ENCODE peak calls at places on chromosomes 13 and 19, in seven cellular contexts. One of them, this sample, is unnamed.

GRCh38 chr13:27194895-27195764 is 23.5 kb upstream of the USP12 start:
- DNase-seq in heart right ventricle: no peak
- DNase-seq in WTC11: no peak
- DNase-seq in LNCaP clone FGC: no peak
- DNase-seq in stimulated activated CD4-positive, alpha-beta T cell treated with anti-CD3 and anti-CD28 coated beads, Interleukin-12 subunit alpha, Interleukin-12 subunit beta, amount 100 ng/mL, for 24 hours: no peak
- DNase-seq in AG09319: peak
- DNase-seq in putamen: no peak
- DNase-seq in this sample: no peak

GRCh38 chr13:22592515-22592914 is 588.3 kb upstream of the SGCG start:
- DNase-seq in heart right ventricle: no peak
- DNase-seq in WTC11: no peak
- DNase-seq in LNCaP clone FGC: no peak
- DNase-seq in stimulated activated CD4-positive, alpha-beta T cell treated with anti-CD3 and anti-CD28 coated beads, Interleukin-12 subunit alpha, Interleukin-12 subunit beta, amount 100 ng/mL, for 24 hours: no peak
- DNase-seq in AG09319: no peak
- DNase-seq in putamen: no peak
- DNase-seq in this sample: no peak

GRCh38 chr19:33442706-33443105 is 69.2 kb downstream of the CEBPG start:
- DNase-seq in heart right ventricle: no peak
- DNase-seq in WTC11: no peak
- DNase-seq in LNCaP clone FGC: no peak
- DNase-seq in stimulated activated CD4-positive, alpha-beta T cell treated with anti-CD3 and anti-CD28 coated beads, Interleukin-12 subunit alpha, Interleukin-12 subunit beta, amount 100 ng/mL, for 24 hours: no peak
- DNase-seq in AG09319: no peak
- DNase-seq in putamen: no peak
- DNase-seq in this sample: no peak

GRCh38 chr19:28697308-28697707 is 515.6 kb downstream of the UQCRFS1 start:
- DNase-seq in heart right ventricle: no peak
- DNase-seq in WTC11: no peak
- DNase-seq in LNCaP clone FGC: no peak
- DNase-seq in stimulated activated CD4-positive, alpha-beta T cell treated with anti-CD3 and anti-CD28 coated beads, Interleukin-12 subunit alpha, Interleukin-12 subunit beta, amount 100 ng/mL, for 24 hours: no peak
- DNase-seq in AG09319: no peak
- DNase-seq in putamen: no peak
- DNase-seq in this sample: no peak

GRCh38 chr13:42990147-42990990 is 1.7 kb downstream of the EPSTI1 start:
- DNase-seq in heart right ventricle: no peak
- DNase-seq in WTC11: no peak
- DNase-seq in LNCaP clone FGC: no peak
- DNase-seq in stimulated activated CD4-positive, alpha-beta T cell treated with anti-CD3 and anti-CD28 coated beads, Interleukin-12 subunit alpha, Interleukin-12 subunit beta, amount 100 ng/mL, for 24 hours: no peak
- DNase-seq in AG09319: no peak
- DNase-seq in putamen: no peak
- DNase-seq in this sample: peak

GRCh38 chr13:82370306-82370705 is 1512.0 kb downstream of the SLITRK1 start:
- DNase-seq in heart right ventricle: no peak
- DNase-seq in WTC11: no peak
- DNase-seq in LNCaP clone FGC: no peak
- DNase-seq in stimulated activated CD4-positive, alpha-beta T cell treated with anti-CD3 and anti-CD28 coated beads, Interleukin-12 subunit alpha, Interleukin-12 subunit beta, amount 100 ng/mL, for 24 hours: no peak
- DNase-seq in AG09319: no peak
- DNase-seq in putamen: no peak
- DNase-seq in this sample: no peak

GRCh38 chr13:37741536-37741935 is 128.0 kb downstream of the TRPC4 start:
- DNase-seq in heart right ventricle: no peak
- DNase-seq in WTC11: no peak
- DNase-seq in LNCaP clone FGC: no peak
- DNase-seq in stimulated activated CD4-positive, alpha-beta T cell treated with anti-CD3 and anti-CD28 coated beads, Interleukin-12 subunit alpha, Interleukin-12 subunit beta, amount 100 ng/mL, for 24 hours: no peak
- DNase-seq in AG09319: no peak
- DNase-seq in putamen: no peak
- DNase-seq in this sample: no peak

GRCh38 chr13:76725211-76725610 is 161.0 kb downstream of the KCTD12 start:
- DNase-seq in heart right ventricle: no peak
- DNase-seq in WTC11: no peak
- DNase-seq in LNCaP clone FGC: no peak
- DNase-seq in stimulated activated CD4-positive, alpha-beta T cell treated with anti-CD3 and anti-CD28 coated beads, Interleukin-12 subunit alpha, Interleukin-12 subunit beta, amount 100 ng/mL, for 24 hours: no peak
- DNase-seq in AG09319: peak
- DNase-seq in putamen: no peak
- DNase-seq in this sample: no peak

GRCh38 chr13:41613984-41614581 is 156.7 kb downstream of the RGCC start:
- DNase-seq in heart right ventricle: peak
- DNase-seq in WTC11: no peak
- DNase-seq in LNCaP clone FGC: no peak
- DNase-seq in stimulated activated CD4-positive, alpha-beta T cell treated with anti-CD3 and anti-CD28 coated beads, Interleukin-12 subunit alpha, Interleukin-12 subunit beta, amount 100 ng/mL, for 24 hours: no peak
- DNase-seq in AG09319: peak
- DNase-seq in putamen: peak
- DNase-seq in this sample: no peak

GRCh38 chr19:36420961-36421748 is 2.7 kb upstream of the ZFP82 start:
- DNase-seq in heart right ventricle: peak
- DNase-seq in WTC11: peak
- DNase-seq in LNCaP clone FGC: no peak
- DNase-seq in stimulated activated CD4-positive, alpha-beta T cell treated with anti-CD3 and anti-CD28 coated beads, Interleukin-12 subunit alpha, Interleukin-12 subunit beta, amount 100 ng/mL, for 24 hours: no peak
- DNase-seq in AG09319: no peak
- DNase-seq in putamen: peak
- DNase-seq in this sample: no peak

GRCh38 chr13:41696163-41697003 is 239.0 kb downstream of the RGCC start:
- DNase-seq in heart right ventricle: no peak
- DNase-seq in WTC11: no peak
- DNase-seq in LNCaP clone FGC: peak
- DNase-seq in stimulated activated CD4-positive, alpha-beta T cell treated with anti-CD3 and anti-CD28 coated beads, Interleukin-12 subunit alpha, Interleukin-12 subunit beta, amount 100 ng/mL, for 24 hours: no peak
- DNase-seq in AG09319: peak
- DNase-seq in putamen: no peak
- DNase-seq in this sample: no peak

GRCh38 chr13:28046981-28047380 is 53.4 kb downstream of the FLT3 start:
- DNase-seq in heart right ventricle: no peak
- DNase-seq in WTC11: no peak
- DNase-seq in LNCaP clone FGC: no peak
- DNase-seq in stimulated activated CD4-positive, alpha-beta T cell treated with anti-CD3 and anti-CD28 coated beads, Interleukin-12 subunit alpha, Interleukin-12 subunit beta, amount 100 ng/mL, for 24 hours: no peak
- DNase-seq in AG09319: no peak
- DNase-seq in putamen: no peak
- DNase-seq in this sample: no peak

GRCh38 chr13:108609353-108609752 is 20.1 kb upstream of the MYO16 start:
- DNase-seq in heart right ventricle: no peak
- DNase-seq in WTC11: no peak
- DNase-seq in LNCaP clone FGC: peak
- DNase-seq in stimulated activated CD4-positive, alpha-beta T cell treated with anti-CD3 and anti-CD28 coated beads, Interleukin-12 subunit alpha, Interleukin-12 subunit beta, amount 100 ng/mL, for 24 hours: no peak
- DNase-seq in AG09319: peak
- DNase-seq in putamen: no peak
- DNase-seq in this sample: no peak

GRCh38 chr13:22220186-22221160 is 549.6 kb downstream of the FGF9 start:
- DNase-seq in heart right ventricle: no peak
- DNase-seq in WTC11: no peak
- DNase-seq in LNCaP clone FGC: no peak
- DNase-seq in stimulated activated CD4-positive, alpha-beta T cell treated with anti-CD3 and anti-CD28 coated beads, Interleukin-12 subunit alpha, Interleukin-12 subunit beta, amount 100 ng/mL, for 24 hours: no peak
- DNase-seq in AG09319: no peak
- DNase-seq in putamen: no peak
- DNase-seq in this sample: no peak